ENCODE peak calls at places on chromosome 9, in five cellular contexts. K, G, T, H and I are unnamed samples. For H4K20me1, the result is how much of the 10 kb centered on the place peaks cover.

GRCh38 chr9:99832558-99832864 is 10.8 kb downstream of the NR4A3 start:
- DNase-seq in G (no peak), T (no peak), H (no peak), K (no peak), I (no peak)

GRCh38 chr9:79764377-79764776 is 192.6 kb downstream of the TLE4 start:
- DNase-seq in T (peak), G (no peak), K (no peak), H (no peak), I (peak)

GRCh38 chr9:110040788-110041187 is 167.2 kb downstream of the C9orf152 start:
- DNase-seq in K (no peak), H (no peak), G (no peak), T (peak), I (peak)

GRCh38 chr9:1839984-1840383 is 175.2 kb upstream of the SMARCA2 start:
- DNase-seq in H (no peak), K (no peak), T (no peak), G (no peak), I (no peak)

GRCh38 chr9:91427873-91428272 is 4.2 kb upstream of the NFIL3 start:
- DNase-seq in T (peak), G (no peak), H (no peak), K (peak), I (peak)

GRCh38 chr9:34546834-34547827 is 24.3 kb upstream of the ENHO start:
- DNase-seq in T (peak), G (peak), K (peak), H (peak), I (peak)

GRCh38 chr9:91138760-91139159 is 223.0 kb downstream of the AUH start:
- DNase-seq in G (no peak), K (peak), H (no peak), T (no peak), I (peak)

GRCh38 chr9:116741742-116742141 is 54.6 kb downstream of the TRIM32 start:
- DNase-seq in T (no peak), H (no peak), G (no peak), K (no peak), I (no peak)

GRCh38 chr9:125911861-125912260 is 164.7 kb downstream of the PBX3 start:
- DNase-seq in T (no peak), G (no peak), H (peak), K (no peak), I (peak)

GRCh38 chr9:71756753-71757152 is 11.6 kb downstream of the CEMIP2 start:
- DNase-seq in H (peak), T (no peak), G (no peak), K (no peak), I (no peak)

GRCh38 chr9:75754090-75754489 is 136.4 kb upstream of the PCSK5 start:
- DNase-seq in G (no peak), K (no peak), H (no peak), T (no peak), I (no peak)

GRCh38 chr9:134632329-134632728 is 9.3 kb upstream of the COL5A1 start:
- DNase-seq in H (no peak), K (no peak), G (no peak), T (no peak), I (no peak)

GRCh38 chr9:74281674-74282073 is 215.5 kb upstream of the RORB start:
- DNase-seq in H (peak), G (peak), K (no peak), T (no peak), I (no peak)

GRCh38 chr9:131481441-131482342 is 21.0 kb upstream of the POMT1 start:
- DNase-seq in H (no peak), K (no peak), T (peak), G (no peak), I (no peak)
- H4K20me1 ChIP-seq in H (half or more), K (under half), T (under half), G (under half), I (under half)

GRCh38 chr9:3868466-3868865 is 342.7 kb upstream of the RFX3 start:
- DNase-seq in H (no peak), T (no peak), K (no peak), G (no peak), I (no peak)

GRCh38 chr9:3868012-3868411 is 342.2 kb upstream of the RFX3 start:
- DNase-seq in T (no peak), G (no peak), H (no peak), K (no peak), I (peak)

GRCh38 chr9:3863686-3864085 is 337.9 kb upstream of the RFX3 start:
- DNase-seq in K (no peak), T (no peak), H (no peak), G (no peak), I (peak)

GRCh38 chr9:3863114-3863528 is 337.3 kb upstream of the RFX3 start:
- DNase-seq in H (no peak), K (peak), T (no peak), G (no peak), I (peak)

GRCh38 chr9:3865373-3865772 is 339.6 kb upstream of the RFX3 start:
- DNase-seq in G (no peak), T (no peak), H (no peak), K (no peak), I (peak)
- H3K27ac ChIP-seq in G (no peak), T (no peak), H (no peak), K (no peak), I (peak)

GRCh38 chr9:20898885-20899554 is 132.4 kb downstream of the HACD4 start:
- DNase-seq in H (no peak), K (no peak), T (peak), G (no peak), I (peak)
- TF ChIP-seq EZH2phosphoT487 in H (no peak), K (no peak), T (no peak), G (no peak), I (no peak)

GRCh38 chr9:92745881-92746280 is 18.8 kb downstream of the BICD2 start:
- DNase-seq in H (no peak), T (no peak), K (no peak), G (no peak), I (no peak)
- H4K20me1 ChIP-seq in H (under half), T (under half), K (under half), G (under half), I (under half)

GRCh38 chr9:93771276-93771675 is 183.9 kb downstream of the BARX1 start:
- DNase-seq in G (no peak), H (no peak), K (no peak), T (no peak), I (no peak)
- H3K27ac ChIP-seq in G (no peak), H (no peak), K (no peak), T (no peak), I (no peak)